ENCODE peak calls at places on chromosome 14, in four cellular contexts. G is lower lobe of right lung, Y is A673, D is mammary epithelial cell. K is an unnamed sample.

GRCh38 chr14:100576091-100577085 is 10.8 kb downstream of the BEGAIN start:
- DNase-seq in G (peak), Y (no peak), D (no peak), K (no peak)

GRCh38 chr14:74963705-74964271 is 8.4 kb upstream of the PGF start:
- DNase-seq in G (no peak), Y (no peak), D (peak), K (no peak)

GRCh38 chr14:101459392-101459900 is 101.8 kb upstream of the DIO3 start:
- DNase-seq in G (no peak), Y (no peak), D (no peak), K (no peak)

GRCh38 chr14:28571636-28572035 is 195.0 kb upstream of the FOXG1 start:
- DNase-seq in G (no peak), Y (no peak), D (peak), K (no peak)

GRCh38 chr14:75340921-75341320 is 62.3 kb downstream of the FOS start:
- DNase-seq in G (peak), Y (peak), D (no peak), K (no peak)

GRCh38 chr14:64993263-64993662 is 6.6 kb downstream of the FNTB start:
- DNase-seq in G (no peak), Y (no peak), D (no peak), K (no peak)

GRCh38 chr14:103070971-103071542 is 13.0 kb upstream of the LBHD2 start:
- DNase-seq in G (peak), Y (no peak), D (no peak), K (no peak)

GRCh38 chr14:54804720-54805060 is 97.9 kb downstream of the GCH1 start:
- DNase-seq in G (no peak), Y (no peak), D (peak), K (no peak)

GRCh38 chr14:101174522-101174838 is 271.0 kb upstream of the RTL1 start:
- DNase-seq in G (no peak), Y (no peak), D (no peak), K (no peak)

GRCh38 chr14:61948376-61948775 is 186.2 kb downstream of the SNAPC1 start:
- DNase-seq in G (no peak), Y (no peak), D (no peak), K (no peak)

GRCh38 chr14:22908601-22909000 is 10.3 kb downstream of the RBM23 start:
- DNase-seq in G (no peak), Y (no peak), D (no peak), K (no peak)

GRCh38 chr14:64504897-64505771 is 564 bp downstream of the ZBTB1 start:
- DNase-seq in G (peak), Y (peak), D (peak), K (peak)

GRCh38 chr14:99703381-99703780 is 19.3 kb downstream of the CYP46A1 start:
- DNase-seq in G (no peak), Y (no peak), D (no peak), K (no peak)

GRCh38 chr14:81517798-81518398 is 15.8 kb downstream of the SEL1L start:
- DNase-seq in G (peak), Y (no peak), D (no peak), K (no peak)

GRCh38 chr14:42884100-42884499 is 1277.4 kb downstream of the LRFN5 start:
- DNase-seq in G (no peak), Y (peak), D (peak), K (no peak)

GRCh38 chr14:21070610-21071224 is 613 bp downstream of the ARHGEF40 start:
- DNase-seq in G (no peak), Y (no peak), D (no peak), K (peak)

GRCh38 chr14:71309756-71310155 is 402.5 kb downstream of the PCNX1 start:
- DNase-seq in G (no peak), Y (no peak), D (no peak), K (no peak)

GRCh38 chr14:23071244-23071974 is 14.1 kb upstream of the CDH24 start:
- DNase-seq in G (peak), Y (peak), D (peak), K (peak)

GRCh38 chr14:54591461-54592245 is 24.7 kb downstream of the SAMD4A start:
- DNase-seq in G (no peak), Y (no peak), D (peak), K (no peak)

GRCh38 chr14:73810478-73811163 is 41.0 kb upstream of the PTGR2 start:
- DNase-seq in G (no peak), Y (no peak), D (no peak), K (no peak)

GRCh38 chr14:42090122-42090521 is 483.4 kb downstream of the LRFN5 start:
- DNase-seq in G (no peak), Y (no peak), D (no peak), K (no peak)

GRCh38 chr14:100726812-100727564 is at the start of gene DLK1:
- DNase-seq in G (no peak), Y (no peak), D (no peak), K (no peak)

GRCh38 chr14:37746140-37746832 is 150.9 kb downstream of the TTC6 start:
- DNase-seq in G (no peak), Y (no peak), D (no peak), K (no peak)

GRCh38 chr14:32197919-32198318 is 3.9 kb upstream of the RNU6-7 start:
- DNase-seq in G (no peak), Y (no peak), D (peak), K (no peak)

GRCh38 chr14:88516742-88517418 is 37.9 kb downstream of the PTPN21 start:
- DNase-seq in G (no peak), Y (no peak), D (no peak), K (no peak)
- H3K27ac ChIP-seq in G (no peak), Y (no peak), D (no peak), K (no peak)

DNA sequence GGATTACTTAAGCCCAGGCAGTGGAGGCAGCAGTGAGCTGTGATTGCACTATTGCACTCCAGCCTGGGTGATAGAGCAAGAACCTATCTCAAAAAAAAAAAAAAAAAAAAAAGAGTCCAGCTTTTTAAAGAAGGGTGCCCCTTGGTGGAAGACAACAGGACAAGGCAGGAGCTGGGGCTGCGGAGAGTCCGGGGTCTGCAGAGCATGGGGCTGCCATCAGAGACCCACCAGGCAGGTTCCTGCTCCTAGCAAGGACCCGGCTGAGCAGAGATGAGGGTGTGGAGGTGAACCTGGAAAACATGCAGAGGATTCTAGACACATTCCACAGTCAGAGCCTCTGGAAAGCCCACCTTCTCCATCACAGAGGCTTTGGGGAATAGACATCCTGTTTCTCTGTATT is 21.0 kb upstream of the CIPC start:
- DNase-seq in G (no peak), Y (no peak), D (no peak), K (no peak)
- H3K27ac ChIP-seq in G (peak), Y (no peak), D (no peak), K (no peak)

GRCh38 chr14:91927216-91927615 is 20.3 kb downstream of the FBLN5 start:
- DNase-seq in G (no peak), Y (no peak), D (no peak), K (no peak)

GRCh38 chr14:91925727-91926121 is 21.8 kb downstream of the FBLN5 start:
- DNase-seq in G (no peak), Y (no peak), D (no peak), K (no peak)

GRCh38 chr14:91929700-91930099 is 17.8 kb downstream of the FBLN5 start:
- DNase-seq in G (no peak), Y (no peak), D (no peak), K (no peak)

GRCh38 chr14:91926131-91926890 is 21.2 kb downstream of the FBLN5 start:
- DNase-seq in G (no peak), Y (no peak), D (no peak), K (no peak)

GRCh38 chr14:91927800-91928199 is 19.7 kb downstream of the FBLN5 start:
- DNase-seq in G (no peak), Y (no peak), D (no peak), K (no peak)
- H3K27ac ChIP-seq in G (no peak), Y (no peak), D (no peak), K (no peak)

DNA sequence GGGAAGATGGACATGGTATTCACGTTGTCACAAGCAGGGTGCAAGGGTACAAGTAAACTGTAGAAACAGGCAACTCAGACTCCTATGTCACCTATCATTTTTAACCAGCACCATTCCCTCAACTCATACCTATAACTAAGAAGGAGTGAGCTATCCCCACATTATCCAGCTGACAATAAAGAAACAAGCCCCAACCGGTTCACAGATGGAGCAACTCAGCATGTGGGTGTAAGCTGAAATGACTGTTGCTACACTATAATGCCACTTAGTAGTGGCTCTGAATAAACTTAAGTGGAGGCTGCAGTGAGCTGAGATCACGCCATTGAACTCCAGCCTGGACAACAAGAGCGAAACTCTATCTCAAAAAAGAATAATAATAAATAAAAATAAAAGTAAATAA is 829.5 kb upstream of the MDGA2 start:
- DNase-seq in G (no peak), Y (peak), D (peak), K (no peak)
- H3K27ac ChIP-seq in G (no peak), Y (no peak), D (no peak), K (no peak)

GRCh38 chr14:35932136-35932535 is 106.0 kb downstream of the BRMS1L start:
- DNase-seq in G (no peak), Y (no peak), D (no peak), K (no peak)
- H3K27ac ChIP-seq in G (no peak), Y (no peak), D (no peak), K (no peak)

GRCh38 chr14:63273091-63273490 is 45.6 kb downstream of the GPHB5 start:
- DNase-seq in G (no peak), Y (no peak), D (no peak), K (no peak)

GRCh38 chr14:63276492-63277342 is 42.0 kb downstream of the GPHB5 start:
- DNase-seq in G (no peak), Y (peak), D (peak), K (no peak)

GRCh38 chr14:63275611-63276010 is 43.1 kb downstream of the GPHB5 start:
- DNase-seq in G (no peak), Y (no peak), D (no peak), K (no peak)

GRCh38 chr14:63276016-63276415 is 42.7 kb downstream of the GPHB5 start:
- DNase-seq in G (no peak), Y (no peak), D (no peak), K (no peak)

GRCh38 chr14:63273717-63274673 is 44.7 kb downstream of the GPHB5 start:
- DNase-seq in G (no peak), Y (no peak), D (no peak), K (no peak)
- H3K27ac ChIP-seq in G (no peak), Y (no peak), D (no peak), K (no peak)

GRCh38 chr14:95896628-95897027 is 20.0 kb downstream of the TUNAR start:
- DNase-seq in G (no peak), Y (no peak), D (no peak), K (no peak)

GRCh38 chr14:95895720-95896119 is 19.1 kb downstream of the TUNAR start:
- DNase-seq in G (no peak), Y (peak), D (no peak), K (no peak)

GRCh38 chr14:95901014-95901413 is 24.4 kb downstream of the TUNAR start:
- DNase-seq in G (no peak), Y (no peak), D (no peak), K (no peak)

GRCh38 chr14:95892142-95892541 is 15.5 kb downstream of the TUNAR start:
- DNase-seq in G (no peak), Y (no peak), D (no peak), K (no peak)

DNA sequence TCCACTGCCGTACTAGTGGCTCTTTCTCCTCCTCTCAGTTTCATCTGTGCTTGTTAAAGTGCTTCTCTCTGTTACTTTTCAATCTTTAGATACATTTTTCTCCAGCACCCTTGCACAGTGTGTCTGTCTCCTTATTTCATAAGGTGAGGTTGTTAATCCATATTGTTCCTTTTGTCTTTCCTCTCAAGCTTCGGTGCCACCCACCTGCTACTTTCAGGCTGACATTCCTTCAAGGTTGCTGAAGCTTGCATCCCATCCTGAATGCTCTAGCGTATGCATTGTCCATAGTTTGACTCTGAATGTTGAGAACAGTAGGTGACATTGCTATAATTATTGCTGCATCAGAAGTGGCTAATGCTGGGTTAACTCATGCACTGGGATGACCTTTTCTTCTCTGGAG is 20.6 kb downstream of the TUNAR start:
- DNase-seq in G (no peak), Y (no peak), D (no peak), K (no peak)
- H3K27ac ChIP-seq in G (no peak), Y (no peak), D (no peak), K (no peak)

K was measured in CD8-positive, alpha-beta memory T cell.